ENCODE peak calls at places on chromosomes 12 and 14, in eight cellular contexts. N, T, C, E, S, U, B and F are unnamed samples.

GRCh38 chr14:89349196-89350008 is 67.6 kb downstream of the FOXN3 start:
- DNase-seq in T (peak), S (peak), B (no peak), E (no peak), U (no peak), N (peak), C (no peak), F (no peak)

GRCh38 chr14:96639550-96639949 is 137.4 kb downstream of the PAPOLA start:
- DNase-seq in E (no peak), U (no peak), N (no peak), B (peak), C (no peak), T (no peak), S (no peak), F (no peak)

GRCh38 chr14:53462931-53463778 is 310.0 kb upstream of the DDHD1 start:
- DNase-seq in N (no peak), E (no peak), T (no peak), B (no peak), C (no peak), U (no peak), S (no peak), F (no peak)

GRCh38 chr14:82080319-82080718 is 546.7 kb upstream of the SEL1L start:
- DNase-seq in U (no peak), E (no peak), S (no peak), C (no peak), T (no peak), N (no peak), B (no peak), F (no peak)

GRCh38 chr12:59719701-59720100 is 123.9 kb downstream of the SLC16A7 start:
- DNase-seq in N (no peak), S (no peak), C (no peak), U (no peak), B (no peak), T (no peak), E (no peak), F (no peak)

GRCh38 chr12:130792926-130793849 is 45.9 kb downstream of the STX2 start:
- DNase-seq in T (no peak), U (no peak), E (no peak), S (no peak), B (no peak), C (no peak), N (no peak), F (no peak)

GRCh38 chr14:92199763-92200162 is 78.0 kb downstream of the CPSF2 start:
- DNase-seq in C (no peak), B (no peak), T (no peak), N (no peak), U (no peak), E (no peak), S (no peak), F (no peak)

GRCh38 chr14:98242903-98243302 is 1029.1 kb downstream of the BCL11B start:
- DNase-seq in E (no peak), U (no peak), S (no peak), T (no peak), B (no peak), N (no peak), C (no peak), F (no peak)

GRCh38 chr14:94571950-94572349 is 9.3 kb upstream of the SERPINA5 start:
- DNase-seq in B (peak), U (peak), E (no peak), T (no peak), S (peak), N (peak), C (peak), F (no peak)

GRCh38 chr12:5188413-5188930 is 144.8 kb downstream of the KCNA5 start:
- DNase-seq in B (no peak), S (no peak), N (peak), E (no peak), U (no peak), T (no peak), C (no peak), F (no peak)

GRCh38 chr12:131242741-131243496 is 289.2 kb downstream of the ADGRD1 start:
- DNase-seq in B (no peak), U (no peak), N (no peak), E (no peak), T (peak), C (peak), S (no peak), F (peak)

GRCh38 chr14:94578712-94579111 is 2.5 kb upstream of the SERPINA5 start:
- DNase-seq in T (no peak), C (no peak), B (no peak), S (no peak), N (no peak), E (no peak), U (no peak), F (no peak)

GRCh38 chr12:77847060-77847541 is 16.4 kb downstream of the NAV3 start:
- DNase-seq in S (peak), B (no peak), U (peak), T (no peak), N (peak), C (peak), E (no peak), F (peak)

DNA sequence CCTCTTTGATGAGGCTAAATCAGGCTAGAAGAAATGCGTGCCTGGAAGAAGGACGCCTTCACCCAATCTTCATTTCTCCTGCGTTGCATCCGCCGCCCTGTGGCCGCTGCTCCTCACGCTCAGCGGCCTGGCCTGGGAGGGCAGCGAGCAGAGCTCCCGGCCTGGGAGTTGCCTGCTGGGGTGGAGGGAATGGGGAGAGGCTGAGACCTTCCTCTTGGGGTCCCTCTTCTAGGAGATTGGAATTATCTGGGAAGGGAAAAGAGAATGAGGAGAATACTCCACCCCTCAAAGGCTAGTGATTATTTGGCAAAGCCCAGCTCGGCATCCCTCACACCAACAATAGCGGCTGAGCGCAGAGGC is 2.4 kb upstream of the HOXC12 start:
- DNase-seq in N (no peak), B (no peak), E (no peak), U (no peak), C (no peak), S (no peak), T (no peak), F (no peak)
- TF ChIP-seq CTCF in N (no peak), B (no peak), E (no peak), U (no peak), C (no peak), S (no peak), T (no peak), F (no peak)

GRCh38 chr12:12349711-12350665 is at the start of gene MANSC1:
- DNase-seq in T (peak), U (peak), E (peak), B (no peak), S (peak), C (no peak), N (peak), F (no peak)
- TF ChIP-seq CTCF in T (peak), U (peak), E (peak), B (no peak), S (peak), C (peak), N (peak), F (no peak)

GRCh38 chr12:68237068-68237467 is 11.5 kb upstream of the IL26 start:
- DNase-seq in N (no peak), U (no peak), E (no peak), B (no peak), T (no peak), C (no peak), S (no peak), F (no peak)
- TF ChIP-seq CTCF in N (peak), U (no peak), E (peak), B (no peak), T (no peak), C (peak), S (peak), F (peak)

GRCh38 chr12:54285150-54286041 is 4.9 kb downstream of the HNRNPA1 start:
- DNase-seq in S (no peak), U (no peak), B (no peak), C (no peak), T (no peak), E (no peak), N (no peak), F (no peak)
- TF ChIP-seq CTCF in S (peak), U (peak), B (no peak), C (peak), T (peak), E (peak), N (no peak), F (no peak)

DNA sequence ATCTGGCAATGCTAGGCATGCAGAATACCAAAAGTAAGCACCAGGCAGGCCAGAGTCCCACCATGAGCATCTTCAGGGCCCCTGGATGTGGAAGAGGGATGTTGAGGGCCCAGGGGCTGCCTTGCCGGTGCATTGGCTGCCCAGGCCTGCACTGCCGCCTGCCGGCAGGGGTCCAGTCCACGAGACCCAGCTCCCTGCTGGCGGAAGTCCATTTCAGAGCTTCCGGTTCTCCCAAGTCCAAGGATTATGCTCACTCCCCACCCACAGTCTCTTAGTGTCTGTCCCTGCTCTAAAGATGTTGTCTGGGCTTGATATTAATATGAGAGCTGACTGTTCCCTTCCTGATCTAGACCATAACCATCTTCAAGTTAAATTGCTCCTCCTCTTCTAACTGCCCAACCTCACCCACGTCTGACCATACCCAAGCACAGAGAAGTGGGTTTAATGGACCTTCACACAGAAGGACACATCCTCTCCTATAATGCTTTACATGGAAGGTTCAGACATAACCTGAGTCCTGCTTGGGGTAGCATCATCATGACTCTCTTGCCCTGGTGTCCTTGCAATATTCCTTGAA is 117.4 kb downstream of the DAD1 start:
- DNase-seq in T (peak), C (peak), E (peak), U (peak), B (no peak), S (peak), N (peak), F (no peak)
- TF ChIP-seq CTCF in T (peak), C (peak), E (peak), U (peak), B (no peak), S (peak), N (peak), F (peak)